ENCODE peak calls at places on chromosomes 2 and 18, in five cellular contexts. One of them, this sample, is unnamed.

GRCh38 chr2:75047907-75048625 is 89.6 kb downstream of the POLE4 start:
- DNase-seq in activated CD4-positive, alpha-beta T cell treated with anti-CD3 and anti-CD28 coated beads, Interleukin-2, amount 50 U/mL, for 48 hours: no peak
- DNase-seq in GM23248: peak; percentile 87
- DNase-seq in T-helper 9 cell: no peak
- DNase-seq in uterus: no peak
- DNase-seq in this sample: no peak

GRCh38 chr2:206832886-206833285 is 67.5 kb downstream of the FASTKD2 start:
- DNase-seq in activated CD4-positive, alpha-beta T cell treated with anti-CD3 and anti-CD28 coated beads, Interleukin-2, amount 50 U/mL, for 48 hours: no peak
- DNase-seq in T-helper 9 cell: no peak
- DNase-seq in GM23248: no peak
- DNase-seq in uterus: no peak
- DNase-seq in this sample: no peak

GRCh38 chr2:239012936-239013669 is 165.2 kb downstream of the TWIST2 start:
- DNase-seq in uterus: no peak
- DNase-seq in activated CD4-positive, alpha-beta T cell treated with anti-CD3 and anti-CD28 coated beads, Interleukin-2, amount 50 U/mL, for 48 hours: no peak
- DNase-seq in GM23248: no peak
- DNase-seq in T-helper 9 cell: no peak
- DNase-seq in this sample: no peak

GRCh38 chr2:69926849-69927515 is 12.1 kb downstream of the MXD1 start:
- DNase-seq in uterus: no peak
- DNase-seq in GM23248: peak; percentile 32
- DNase-seq in activated CD4-positive, alpha-beta T cell treated with anti-CD3 and anti-CD28 coated beads, Interleukin-2, amount 50 U/mL, for 48 hours: no peak
- DNase-seq in T-helper 9 cell: no peak
- DNase-seq in this sample: no peak

GRCh38 chr2:231483398-231484329 is 19.4 kb upstream of the NCL start:
- DNase-seq in GM23248: peak; percentile 62
- DNase-seq in activated CD4-positive, alpha-beta T cell treated with anti-CD3 and anti-CD28 coated beads, Interleukin-2, amount 50 U/mL, for 48 hours: peak; percentile 34
- DNase-seq in T-helper 9 cell: peak; percentile 9
- DNase-seq in uterus: peak; percentile 41
- DNase-seq in this sample: peak; percentile 43

GRCh38 chr18:54981076-54981475 is 21.8 kb upstream of the CCDC68 start:
- DNase-seq in GM23248: no peak
- DNase-seq in uterus: no peak
- DNase-seq in T-helper 9 cell: no peak
- DNase-seq in activated CD4-positive, alpha-beta T cell treated with anti-CD3 and anti-CD28 coated beads, Interleukin-2, amount 50 U/mL, for 48 hours: no peak
- DNase-seq in this sample: no peak

GRCh38 chr2:43462866-43463641 is 132.8 kb downstream of the THADA start:
- DNase-seq in uterus: no peak
- DNase-seq in activated CD4-positive, alpha-beta T cell treated with anti-CD3 and anti-CD28 coated beads, Interleukin-2, amount 50 U/mL, for 48 hours: no peak
- DNase-seq in T-helper 9 cell: no peak
- DNase-seq in GM23248: no peak
- DNase-seq in this sample: no peak

GRCh38 chr2:167069855-167070254 is 181.6 kb downstream of the XIRP2 start:
- DNase-seq in GM23248: no peak
- DNase-seq in activated CD4-positive, alpha-beta T cell treated with anti-CD3 and anti-CD28 coated beads, Interleukin-2, amount 50 U/mL, for 48 hours: no peak
- DNase-seq in T-helper 9 cell: no peak
- DNase-seq in uterus: no peak
- DNase-seq in this sample: no peak

GRCh38 chr2:86283461-86284030 is 53.9 kb downstream of the REEP1 start:
- DNase-seq in activated CD4-positive, alpha-beta T cell treated with anti-CD3 and anti-CD28 coated beads, Interleukin-2, amount 50 U/mL, for 48 hours: no peak
- DNase-seq in T-helper 9 cell: no peak
- DNase-seq in uterus: no peak
- DNase-seq in GM23248: no peak
- DNase-seq in this sample: no peak

GRCh38 chr2:88234760-88235159 is 64.6 kb downstream of the THNSL2 start:
- DNase-seq in GM23248: no peak
- DNase-seq in T-helper 9 cell: no peak
- DNase-seq in uterus: no peak
- DNase-seq in activated CD4-positive, alpha-beta T cell treated with anti-CD3 and anti-CD28 coated beads, Interleukin-2, amount 50 U/mL, for 48 hours: no peak
- DNase-seq in this sample: no peak

GRCh38 chr2:143890799-143891198 is 629.1 kb downstream of the ZEB2 start:
- DNase-seq in activated CD4-positive, alpha-beta T cell treated with anti-CD3 and anti-CD28 coated beads, Interleukin-2, amount 50 U/mL, for 48 hours: no peak
- DNase-seq in uterus: no peak
- DNase-seq in T-helper 9 cell: no peak
- DNase-seq in GM23248: no peak
- DNase-seq in this sample: no peak

GRCh38 chr2:24508878-24509277 is 17.8 kb downstream of the NCOA1 start:
- DNase-seq in uterus: no peak
- DNase-seq in GM23248: no peak
- DNase-seq in activated CD4-positive, alpha-beta T cell treated with anti-CD3 and anti-CD28 coated beads, Interleukin-2, amount 50 U/mL, for 48 hours: no peak
- DNase-seq in T-helper 9 cell: no peak
- DNase-seq in this sample: no peak

GRCh38 chr2:230443540-230443939 is 27.5 kb downstream of the SP100 start:
- DNase-seq in uterus: no peak
- DNase-seq in T-helper 9 cell: no peak
- DNase-seq in GM23248: peak; percentile 76
- DNase-seq in activated CD4-positive, alpha-beta T cell treated with anti-CD3 and anti-CD28 coated beads, Interleukin-2, amount 50 U/mL, for 48 hours: no peak
- DNase-seq in this sample: no peak

This sample was measured in stimulated activated naive CD8-positive, alpha-beta T cell treated with anti-CD3 and anti-CD28 coated beads, Interleukin-15, amount 100 ng/mL, for 72 hours.